ENCODE peak calls at places on chromosomes 6 and 20, in seven cellular contexts. One of them, this sample, is unnamed.
A peak's percentile ranks its signal among the peaks of the same experiment; 100 is the strongest.

GRCh38 chr20:13119583-13119982 is 101.5 kb upstream of the ISM1 start:
- DNase-seq in lower leg skin: peak; percentile 23
- DNase-seq in psoas muscle: no peak
- DNase-seq in nephron progenitor cell: peak; percentile 47
- DNase-seq in NCI-H345: peak; percentile 87
- DNase-seq in Right ventricle myocardium inferior: no peak
- DNase-seq in AML-193: peak; percentile 7
- DNase-seq in this sample: peak; percentile 65

GRCh38 chr6:7114744-7115451 is 7.1 kb downstream of the RREB1 start:
- DNase-seq in lower leg skin: no peak
- DNase-seq in psoas muscle: no peak
- DNase-seq in nephron progenitor cell: no peak
- DNase-seq in NCI-H345: no peak
- DNase-seq in Right ventricle myocardium inferior: no peak
- DNase-seq in AML-193: no peak
- DNase-seq in this sample: no peak

GRCh38 chr6:130453230-130453629 is 87.4 kb downstream of the TMEM200A start:
- DNase-seq in lower leg skin: no peak
- DNase-seq in psoas muscle: no peak
- DNase-seq in nephron progenitor cell: no peak
- DNase-seq in NCI-H345: no peak
- DNase-seq in Right ventricle myocardium inferior: no peak
- DNase-seq in AML-193: no peak
- DNase-seq in this sample: peak; percentile 55

GRCh38 chr6:100472674-100473073 is 8.0 kb upstream of the SIM1 start:
- DNase-seq in lower leg skin: no peak
- DNase-seq in psoas muscle: no peak
- DNase-seq in nephron progenitor cell: no peak
- DNase-seq in NCI-H345: no peak
- DNase-seq in Right ventricle myocardium inferior: no peak
- DNase-seq in AML-193: no peak
- DNase-seq in this sample: peak; percentile 47

GRCh38 chr6:31624070-31624469 is 3.6 kb downstream of the PRRC2A start:
- DNase-seq in lower leg skin: no peak
- DNase-seq in psoas muscle: no peak
- DNase-seq in nephron progenitor cell: no peak
- DNase-seq in NCI-H345: no peak
- DNase-seq in Right ventricle myocardium inferior: no peak
- DNase-seq in AML-193: no peak
- DNase-seq in this sample: no peak

GRCh38 chr6:2554651-2555050 is 196.1 kb downstream of the MYLK4 start:
- DNase-seq in lower leg skin: no peak
- DNase-seq in psoas muscle: no peak
- DNase-seq in nephron progenitor cell: no peak
- DNase-seq in NCI-H345: no peak
- DNase-seq in Right ventricle myocardium inferior: no peak
- DNase-seq in AML-193: no peak
- DNase-seq in this sample: no peak

GRCh38 chr20:43560974-43561373 is 2.1 kb downstream of the SGK2 start:
- DNase-seq in lower leg skin: no peak
- DNase-seq in psoas muscle: no peak
- DNase-seq in nephron progenitor cell: no peak
- DNase-seq in NCI-H345: no peak
- DNase-seq in Right ventricle myocardium inferior: no peak
- DNase-seq in AML-193: no peak
- DNase-seq in this sample: no peak

GRCh38 chr6:112227411-112227810 is 27.0 kb downstream of the LAMA4 start:
- DNase-seq in lower leg skin: no peak
- DNase-seq in psoas muscle: no peak
- DNase-seq in nephron progenitor cell: no peak
- DNase-seq in NCI-H345: no peak
- DNase-seq in Right ventricle myocardium inferior: no peak
- DNase-seq in AML-193: no peak
- DNase-seq in this sample: no peak

GRCh38 chr20:44111712-44112335 is 75.2 kb downstream of the JPH2 start:
- DNase-seq in lower leg skin: no peak
- DNase-seq in psoas muscle: no peak
- DNase-seq in nephron progenitor cell: no peak
- DNase-seq in NCI-H345: no peak
- DNase-seq in Right ventricle myocardium inferior: no peak
- DNase-seq in AML-193: no peak
- DNase-seq in this sample: peak; percentile 38

GRCh38 chr20:3162080-3162611 is 2.5 kb upstream of the FASTKD5 start:
- DNase-seq in lower leg skin: no peak
- DNase-seq in psoas muscle: no peak
- DNase-seq in nephron progenitor cell: no peak
- DNase-seq in NCI-H345: peak; percentile 91
- DNase-seq in Right ventricle myocardium inferior: no peak
- DNase-seq in AML-193: no peak
- DNase-seq in this sample: no peak

GRCh38 chr20:11144114-11144513 is 470.3 kb upstream of the JAG1 start:
- DNase-seq in lower leg skin: peak; percentile 29
- DNase-seq in psoas muscle: no peak
- DNase-seq in nephron progenitor cell: no peak
- DNase-seq in NCI-H345: no peak
- DNase-seq in Right ventricle myocardium inferior: no peak
- DNase-seq in AML-193: no peak
- DNase-seq in this sample: peak; percentile 97

GRCh38 chr20:10090588-10091166 is 55.9 kb downstream of the ANKEF1 start:
- DNase-seq in lower leg skin: peak; percentile 40
- DNase-seq in psoas muscle: peak; percentile 12
- DNase-seq in nephron progenitor cell: peak; percentile 28
- DNase-seq in NCI-H345: peak; percentile 70
- DNase-seq in Right ventricle myocardium inferior: no peak
- DNase-seq in AML-193: peak; percentile 46
- DNase-seq in this sample: peak; percentile 64

GRCh38 chr6:109893606-109894005 is 84.5 kb upstream of the GPR6 start:
- DNase-seq in lower leg skin: no peak
- DNase-seq in psoas muscle: no peak
- DNase-seq in nephron progenitor cell: no peak
- DNase-seq in NCI-H345: no peak
- DNase-seq in Right ventricle myocardium inferior: no peak
- DNase-seq in AML-193: no peak
- DNase-seq in this sample: no peak

GRCh38 chr20:64139200-64140081 is 24.8 kb upstream of the MYT1 start:
- DNase-seq in lower leg skin: no peak
- DNase-seq in psoas muscle: no peak
- DNase-seq in nephron progenitor cell: peak; percentile 1
- DNase-seq in NCI-H345: no peak
- DNase-seq in Right ventricle myocardium inferior: no peak
- DNase-seq in AML-193: no peak
- DNase-seq in this sample: no peak

GRCh38 chr6:153625089-153625488 is 414.0 kb upstream of the OPRM1 start:
- DNase-seq in lower leg skin: no peak
- DNase-seq in psoas muscle: no peak
- DNase-seq in nephron progenitor cell: peak; percentile 29
- DNase-seq in NCI-H345: no peak
- DNase-seq in Right ventricle myocardium inferior: no peak
- DNase-seq in AML-193: no peak
- DNase-seq in this sample: no peak

This sample was measured in AG10803.